ENCODE peak calls at places on chromosomes 7 and 10, in four cellular contexts. C is thyroid gland, U is mesenchymal stem cell, W is Karpas-422. G is an unnamed sample. For H3K36me3, the result is how much of the 10 kb centered on the place peaks cover.

GRCh38 chr10:91238191-91238590 is 17.7 kb downstream of the PCGF5 start:
- DNase-seq in C (no peak), U (no peak), W (no peak), G (no peak)

GRCh38 chr7:4694653-4695335 is 12.7 kb downstream of the FOXK1 start:
- DNase-seq in C (no peak), U (peak), W (no peak), G (peak)

GRCh38 chr7:1325246-1325645 is 92.6 kb downstream of the UNCX start:
- DNase-seq in C (no peak), U (no peak), W (no peak), G (no peak)

GRCh38 chr7:158029431-158029938 is 558.1 kb downstream of the PTPRN2 start:
- DNase-seq in C (no peak), U (no peak), W (no peak), G (no peak)

GRCh38 chr10:6746782-6747181 is 166.7 kb upstream of the PRKCQ start:
- DNase-seq in C (no peak), U (peak), W (no peak), G (no peak)

GRCh38 chr10:133133471-133134231 is 26.4 kb upstream of the KNDC1 start:
- DNase-seq in C (no peak), U (no peak), W (no peak), G (peak)

GRCh38 chr7:18109762-18110161 is 82.1 kb upstream of the PRPS1L1 start:
- DNase-seq in C (no peak), U (no peak), W (no peak), G (no peak)

GRCh38 chr10:63388421-63389031 is 77.3 kb downstream of the JMJD1C start:
- DNase-seq in C (no peak), U (peak), W (no peak), G (no peak)

GRCh38 chr10:125190414-125190813 is 30.1 kb upstream of the CTBP2 start:
- DNase-seq in C (no peak), U (no peak), W (no peak), G (no peak)

GRCh38 chr10:51574248-51575067 is 124.9 kb downstream of the CSTF2T start:
- DNase-seq in C (no peak), U (no peak), W (no peak), G (no peak)

GRCh38 chr7:2595258-2595860 is 36.4 kb upstream of the TTYH3 start:
- DNase-seq in C (no peak), U (no peak), W (no peak), G (no peak)
- H3K36me3 ChIP-seq in C (half or more), U (half or more), W (under half), G (half or more)

GRCh38 chr10:104638861-104639594 is 2.1 kb upstream of the SORCS3 start:
- DNase-seq in C (no peak), U (no peak), W (no peak), G (no peak)

GRCh38 chr10:104642001-104642270 is 846 bp downstream of the SORCS3 start:
- DNase-seq in C (no peak), U (no peak), W (no peak), G (no peak)

GRCh38 chr10:104640339-104641149 is 546 bp upstream of the SORCS3 start:
- DNase-seq in C (no peak), U (no peak), W (no peak), G (no peak)

GRCh38 chr10:104641150-104642000 is at the start of gene SORCS3:
- DNase-seq in C (no peak), U (no peak), W (no peak), G (no peak)

DNA sequence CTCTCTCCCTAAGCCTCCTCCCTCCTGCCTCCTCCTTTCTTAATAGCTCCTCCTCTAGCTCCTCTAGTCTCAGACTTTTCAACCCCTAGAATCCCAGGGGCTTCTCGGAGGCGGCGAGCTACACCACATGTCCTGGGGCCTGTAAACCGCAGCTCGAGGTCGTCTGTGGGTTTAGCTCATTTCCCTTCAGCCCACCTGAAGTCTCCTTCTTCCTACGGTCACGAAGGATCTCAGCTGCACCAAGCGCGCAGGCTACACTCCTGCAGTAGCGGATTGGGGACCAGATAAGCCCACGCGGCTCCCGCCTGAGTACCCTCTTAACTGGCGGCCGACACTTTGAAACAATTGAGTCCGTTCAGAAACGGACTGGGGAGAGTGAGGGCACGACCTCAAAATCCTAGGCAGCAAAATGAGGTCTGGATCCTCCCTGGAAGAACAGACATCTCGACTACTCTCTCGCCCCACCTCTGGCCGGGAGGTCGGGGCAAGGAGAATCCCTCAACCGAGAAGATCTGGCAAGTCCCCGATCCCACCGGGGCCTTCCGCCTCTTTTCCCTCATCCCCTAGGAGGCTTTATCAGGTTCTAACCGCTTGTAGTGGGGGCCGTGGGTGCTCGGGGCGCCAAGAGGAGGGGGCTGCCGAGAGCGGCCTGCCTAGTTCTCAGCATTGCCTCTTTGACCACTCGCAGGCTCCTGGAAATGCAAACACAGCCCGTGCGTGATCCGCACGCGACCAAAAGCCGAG is 1.3 kb upstream of the SORCS3 start:
- DNase-seq in C (no peak), U (no peak), W (no peak), G (no peak)
- H3K4me3 ChIP-seq in C (no peak), U (no peak), W (no peak), G (no peak)

GRCh38 chr10:34875061-34875460 is 60.0 kb upstream of the PARD3 start:
- DNase-seq in C (no peak), U (no peak), W (no peak), G (no peak)
- H3K36me3 ChIP-seq in C (under half), U (under half), W (under half), G (under half)

GRCh38 chr10:80154978-80155695 is 22.6 kb downstream of the PLAC9 start:
- DNase-seq in C (no peak), U (peak), W (no peak), G (no peak)
- H3K4me3 ChIP-seq in C (no peak), U (peak), W (no peak), G (no peak)